ENCODE peak calls at places on chromosomes 11 and 22, in nine cellular contexts. W is COLO829; A is effector memory CD8-positive, alpha-beta T cell; R is left ventricle myocardium superior; B is astrocyte of the cerebellum; P is epithelial cell of prostate; D is mesendoderm; V is testis; O is NCI-H2107. I is an unnamed sample.
A peak's percentile ranks its signal among the peaks of the same experiment; 100 is the strongest.

GRCh38 chr11:17596310-17596669 is 49.2 kb downstream of the OTOG start:
- DNase-seq in V (peak; percentile 7), O (no peak), B (no peak), R (no peak), D (no peak), P (no peak), W (no peak), A (no peak), I (no peak)

GRCh38 chr22:23110922-23111527 is 30.8 kb downstream of the RSPH14 start:
- DNase-seq in A (no peak), D (peak; percentile 24), O (no peak), P (no peak), B (no peak), V (no peak), W (no peak), R (no peak), I (no peak)

GRCh38 chr22:21731503-21731902 is 4.1 kb downstream of the YPEL1 start:
- DNase-seq in B (no peak), W (no peak), D (no peak), O (no peak), R (no peak), V (no peak), A (no peak), P (no peak), I (no peak)

GRCh38 chr11:128660957-128661356 is 32.9 kb upstream of the FLI1 start:
- DNase-seq in D (no peak), B (no peak), V (no peak), R (no peak), A (no peak), O (no peak), P (no peak), W (no peak), I (no peak)

GRCh38 chr11:10602366-10602765 is 33.9 kb upstream of the LYVE1 start:
- DNase-seq in A (no peak), R (no peak), V (no peak), W (no peak), P (no peak), D (no peak), O (no peak), B (no peak), I (no peak)

GRCh38 chr11:125348141-125348651 is 147.9 kb downstream of the FEZ1 start:
- DNase-seq in V (no peak), B (no peak), D (no peak), A (no peak), R (no peak), W (peak; percentile 37), P (no peak), O (no peak), I (no peak)

GRCh38 chr11:60343094-60343704 is 16.1 kb downstream of the MS4A6E start:
- DNase-seq in A (no peak), B (no peak), V (peak; percentile 39), R (no peak), P (no peak), O (no peak), W (no peak), D (peak; percentile 36), I (no peak)

GRCh38 chr11:12811861-12812260 is 137.6 kb downstream of the TEAD1 start:
- DNase-seq in B (no peak), V (no peak), W (no peak), D (no peak), O (no peak), A (no peak), P (no peak), R (no peak), I (no peak)

GRCh38 chr11:17371614-17372013 is 16.8 kb downstream of the KCNJ11 start:
- DNase-seq in P (no peak), R (no peak), A (no peak), B (no peak), O (no peak), D (peak; percentile 56), V (no peak), W (no peak), I (peak; percentile 47)

GRCh38 chr11:65637794-65638317 is at the start of gene SIPA1:
- DNase-seq in R (peak; percentile 88), A (peak; percentile 78), D (peak; percentile 97), V (peak; percentile 70), B (peak; percentile 89), W (peak; percentile 63), O (no peak), P (no peak), I (peak; percentile 98)

GRCh38 chr11:20127671-20128527 is 32.4 kb downstream of the DBX1 start:
- DNase-seq in P (no peak), A (peak; percentile 62), D (peak; percentile 81), R (peak; percentile 80), V (peak; percentile 84), B (peak; percentile 48), O (peak; percentile 70), W (peak; percentile 53), I (peak; percentile 87)

GRCh38 chr22:47329727-47330653 is 567.5 kb downstream of the TBC1D22A start:
- DNase-seq in D (no peak), W (no peak), B (no peak), V (no peak), R (no peak), O (no peak), A (no peak), P (no peak), I (no peak)

GRCh38 chr11:130932086-130932712 is 15.9 kb upstream of the SNX19 start:
- DNase-seq in B (no peak), A (no peak), D (peak; percentile 25), R (no peak), W (no peak), O (no peak), P (no peak), V (no peak), I (no peak)

I was measured in foreskin fibroblast.